ENCODE peak calls at places on chromosomes 7 and 10, in seven cellular contexts. I is stimulated activated CD8-positive, alpha-beta memory T cell treated with anti-CD3 and anti-CD28 coated beads, Interleukin-2, amount 100 ng/mL, for 48 hours; W is NCI-H226; K is activated CD4-positive, alpha-beta memory T cell treated with anti-CD3 and anti-CD28 coated beads, Interleukin-2, amount 10 ng/mL, durations not matched to agents 7 days and 5 days; P is T-cell; B is uterus; T is T-helper 9 cell. U is an unnamed sample.

GRCh38 chr7:2016761-2017482 is 215.8 kb downstream of the MAD1L1 start:
- DNase-seq in I (no peak), W (no peak), K (no peak), P (no peak), B (no peak), T (no peak), U (no peak)

GRCh38 chr7:30433082-30433481 is 45.5 kb downstream of the NOD1 start:
- DNase-seq in I (no peak), W (no peak), K (no peak), P (no peak), B (no peak), T (no peak), U (no peak)

GRCh38 chr10:88060762-88061161 is 197.3 kb downstream of the PTEN start:
- DNase-seq in I (no peak), W (no peak), K (no peak), P (no peak), B (no peak), T (no peak), U (no peak)

GRCh38 chr10:53808677-53809076 is 992.4 kb downstream of the PCDH15 start:
- DNase-seq in I (no peak), W (no peak), K (no peak), P (no peak), B (no peak), T (no peak), U (no peak)

GRCh38 chr7:82805527-82805960 is 357.1 kb downstream of the PCLO start:
- DNase-seq in I (no peak), W (peak), K (no peak), P (no peak), B (no peak), T (no peak), U (no peak)

GRCh38 chr10:178208-178607 is 43.0 kb downstream of the ZMYND11 start:
- DNase-seq in I (no peak), W (no peak), K (no peak), P (no peak), B (no peak), T (no peak), U (peak)

GRCh38 chr7:101173752-101174244 is 6.3 kb downstream of the NAT16 start:
- DNase-seq in I (peak), W (peak), K (peak), P (peak), B (no peak), T (peak), U (peak)

GRCh38 chr7:21579341-21580072 is 36.7 kb downstream of the DNAH11 start:
- DNase-seq in I (no peak), W (no peak), K (no peak), P (no peak), B (no peak), T (no peak), U (no peak)

GRCh38 chr10:79127151-79127961 is 58.6 kb downstream of the ZMIZ1 start:
- DNase-seq in I (no peak), W (peak), K (no peak), P (no peak), B (peak), T (no peak), U (no peak)

GRCh38 chr7:26399747-26400146 is 108.1 kb downstream of the SNX10 start:
- DNase-seq in I (no peak), W (no peak), K (no peak), P (no peak), B (no peak), T (no peak), U (no peak)

GRCh38 chr10:124641282-124642075 is 102.7 kb downstream of the FAM53B start:
- DNase-seq in I (no peak), W (peak), K (peak), P (no peak), B (peak), T (no peak), U (peak)

GRCh38 chr7:151429555-151430331 is 10.2 kb downstream of the CRYGN start:
- DNase-seq in I (no peak), W (peak), K (peak), P (peak), B (no peak), T (peak), U (no peak)

GRCh38 chr10:119207713-119208552 is 562 bp downstream of the GRK5 start:
- DNase-seq in I (peak), W (no peak), K (peak), P (peak), B (peak), T (peak), U (peak)

GRCh38 chr7:106279425-106280182 is 5.2 kb downstream of the NAMPT start:
- DNase-seq in I (no peak), W (no peak), K (peak), P (no peak), B (no peak), T (no peak), U (peak)